ENCODE peak calls at places on chromosomes 11 and 22, in ten cellular contexts. One of them, this sample, is unnamed.

GRCh38 chr22:46979506-46979905 is 217.1 kb downstream of the TBC1D22A start:
- DNase-seq in K562: no peak
- DNase-seq in esophagus muscularis mucosa: no peak
- DNase-seq in SK-N-SH: no peak
- DNase-seq in tibial nerve: no peak
- DNase-seq in stomach: no peak
- DNase-seq in A549: no peak
- DNase-seq in ovary: no peak
- DNase-seq in transverse colon: no peak
- DNase-seq in GM12878: no peak
- DNase-seq in this sample: peak

GRCh38 chr11:28767574-28767973 is 659.4 kb downstream of the METTL15 start:
- DNase-seq in A549: peak
- DNase-seq in transverse colon: no peak
- DNase-seq in K562: no peak
- DNase-seq in ovary: no peak
- DNase-seq in esophagus muscularis mucosa: no peak
- DNase-seq in SK-N-SH: no peak
- DNase-seq in GM12878: no peak
- DNase-seq in tibial nerve: no peak
- DNase-seq in stomach: no peak
- DNase-seq in this sample: no peak

GRCh38 chr11:125167954-125168821 is 3.6 kb downstream of the PKNOX2 start:
- DNase-seq in stomach: peak
- DNase-seq in transverse colon: no peak
- DNase-seq in GM12878: no peak
- DNase-seq in A549: no peak
- DNase-seq in ovary: no peak
- DNase-seq in K562: no peak
- DNase-seq in esophagus muscularis mucosa: no peak
- DNase-seq in SK-N-SH: no peak
- DNase-seq in tibial nerve: no peak
- DNase-seq in this sample: no peak

GRCh38 chr11:63362196-63362829 is 7.3 kb upstream of the SLC22A9 start:
- DNase-seq in GM12878: no peak
- DNase-seq in tibial nerve: no peak
- DNase-seq in SK-N-SH: no peak
- DNase-seq in transverse colon: no peak
- DNase-seq in ovary: no peak
- DNase-seq in esophagus muscularis mucosa: no peak
- DNase-seq in K562: no peak
- DNase-seq in A549: no peak
- DNase-seq in stomach: no peak
- DNase-seq in this sample: no peak

GRCh38 chr11:61549662-61550568 is 31.0 kb downstream of the SYT7 start:
- DNase-seq in K562: no peak
- DNase-seq in esophagus muscularis mucosa: no peak
- DNase-seq in GM12878: no peak
- DNase-seq in stomach: no peak
- DNase-seq in ovary: no peak
- DNase-seq in SK-N-SH: no peak
- DNase-seq in tibial nerve: no peak
- DNase-seq in A549: no peak
- DNase-seq in transverse colon: no peak
- DNase-seq in this sample: no peak

GRCh38 chr11:27963370-27963769 is 144.6 kb downstream of the KIF18A start:
- DNase-seq in A549: no peak
- DNase-seq in GM12878: no peak
- DNase-seq in stomach: no peak
- DNase-seq in transverse colon: no peak
- DNase-seq in K562: no peak
- DNase-seq in esophagus muscularis mucosa: no peak
- DNase-seq in SK-N-SH: no peak
- DNase-seq in tibial nerve: no peak
- DNase-seq in ovary: no peak
- DNase-seq in this sample: no peak

GRCh38 chr11:848988-849824 is 6.6 kb downstream of the TSPAN4 start:
- DNase-seq in A549: no peak
- DNase-seq in esophagus muscularis mucosa: no peak
- DNase-seq in stomach: no peak
- DNase-seq in ovary: peak
- DNase-seq in tibial nerve: no peak
- DNase-seq in K562: no peak
- DNase-seq in SK-N-SH: peak
- DNase-seq in transverse colon: no peak
- DNase-seq in GM12878: no peak
- DNase-seq in this sample: no peak

GRCh38 chr11:72223615-72224586 is 666 bp upstream of the INPPL1 start:
- DNase-seq in esophagus muscularis mucosa: no peak
- DNase-seq in ovary: peak
- DNase-seq in transverse colon: peak
- DNase-seq in tibial nerve: peak
- DNase-seq in SK-N-SH: peak
- DNase-seq in GM12878: no peak
- DNase-seq in A549: peak
- DNase-seq in K562: peak
- DNase-seq in stomach: peak
- DNase-seq in this sample: peak

GRCh38 chr11:122746050-122746478 is 90.5 kb downstream of the UBASH3B start:
- DNase-seq in tibial nerve: no peak
- DNase-seq in GM12878: peak
- DNase-seq in stomach: no peak
- DNase-seq in esophagus muscularis mucosa: no peak
- DNase-seq in transverse colon: peak
- DNase-seq in A549: no peak
- DNase-seq in ovary: no peak
- DNase-seq in SK-N-SH: no peak
- DNase-seq in K562: no peak
- DNase-seq in this sample: no peak

GRCh38 chr11:47395225-47396048 is 13.0 kb upstream of the SLC39A13 start:
- DNase-seq in transverse colon: no peak
- DNase-seq in A549: no peak
- DNase-seq in esophagus muscularis mucosa: no peak
- DNase-seq in SK-N-SH: no peak
- DNase-seq in tibial nerve: no peak
- DNase-seq in K562: no peak
- DNase-seq in ovary: peak
- DNase-seq in stomach: no peak
- DNase-seq in GM12878: no peak
- DNase-seq in this sample: no peak

GRCh38 chr11:17263803-17264202 is 12.7 kb upstream of the NUCB2 start:
- DNase-seq in transverse colon: no peak
- DNase-seq in tibial nerve: no peak
- DNase-seq in K562: no peak
- DNase-seq in esophagus muscularis mucosa: no peak
- DNase-seq in A549: no peak
- DNase-seq in GM12878: no peak
- DNase-seq in ovary: no peak
- DNase-seq in SK-N-SH: no peak
- DNase-seq in stomach: no peak
- DNase-seq in this sample: no peak

GRCh38 chr11:100576044-100577021 is 110.8 kb upstream of the ARHGAP42 start:
- DNase-seq in A549: peak
- DNase-seq in esophagus muscularis mucosa: no peak
- DNase-seq in GM12878: peak
- DNase-seq in SK-N-SH: peak
- DNase-seq in K562: peak
- DNase-seq in tibial nerve: peak
- DNase-seq in ovary: no peak
- DNase-seq in transverse colon: no peak
- DNase-seq in stomach: no peak
- DNase-seq in this sample: no peak

GRCh38 chr11:111452146-111452545 is 60.0 kb downstream of the BTG4 start:
- DNase-seq in transverse colon: no peak
- DNase-seq in SK-N-SH: peak
- DNase-seq in GM12878: no peak
- DNase-seq in A549: no peak
- DNase-seq in K562: no peak
- DNase-seq in esophagus muscularis mucosa: no peak
- DNase-seq in ovary: no peak
- DNase-seq in stomach: no peak
- DNase-seq in tibial nerve: no peak
- DNase-seq in this sample: no peak

GRCh38 chr11:48020092-48020755 is 39.9 kb downstream of the PTPRJ start:
- DNase-seq in stomach: peak
- DNase-seq in ovary: no peak
- DNase-seq in transverse colon: peak
- DNase-seq in tibial nerve: no peak
- DNase-seq in A549: no peak
- DNase-seq in K562: no peak
- DNase-seq in SK-N-SH: no peak
- DNase-seq in esophagus muscularis mucosa: no peak
- DNase-seq in GM12878: peak
- DNase-seq in this sample: no peak

GRCh38 chr11:95089620-95090542 is at the start of gene ENDOD1:
- DNase-seq in stomach: peak
- DNase-seq in K562: peak
- DNase-seq in tibial nerve: peak
- DNase-seq in transverse colon: peak
- DNase-seq in A549: peak
- DNase-seq in GM12878: no peak
- DNase-seq in ovary: peak
- DNase-seq in esophagus muscularis mucosa: peak
- DNase-seq in SK-N-SH: peak
- DNase-seq in this sample: peak

GRCh38 chr11:6618117-6619020 is 853 bp downstream of the TPP1 start:
- DNase-seq in A549: no peak
- DNase-seq in tibial nerve: peak
- DNase-seq in esophagus muscularis mucosa: no peak
- DNase-seq in SK-N-SH: no peak
- DNase-seq in K562: peak
- DNase-seq in stomach: peak
- DNase-seq in transverse colon: peak
- DNase-seq in GM12878: no peak
- DNase-seq in ovary: peak
- DNase-seq in this sample: peak

GRCh38 chr22:32880061-32880460 is 78.6 kb downstream of the TIMP3 start:
- DNase-seq in A549: no peak
- DNase-seq in SK-N-SH: no peak
- DNase-seq in tibial nerve: no peak
- DNase-seq in GM12878: no peak
- DNase-seq in transverse colon: no peak
- DNase-seq in esophagus muscularis mucosa: no peak
- DNase-seq in ovary: no peak
- DNase-seq in K562: no peak
- DNase-seq in stomach: no peak
- DNase-seq in this sample: no peak
- TF ChIP-seq EP300 in A549: no peak
- TF ChIP-seq EP300 in SK-N-SH: no peak
- TF ChIP-seq EP300 in tibial nerve: no peak
- TF ChIP-seq EP300 in GM12878: no peak
- TF ChIP-seq EP300 in transverse colon: no peak
- TF ChIP-seq EP300 in esophagus muscularis mucosa: no peak
- TF ChIP-seq EP300 in ovary: no peak
- TF ChIP-seq EP300 in K562: no peak
- TF ChIP-seq EP300 in stomach: no peak
- TF ChIP-seq EP300 in this sample: no peak

DNA sequence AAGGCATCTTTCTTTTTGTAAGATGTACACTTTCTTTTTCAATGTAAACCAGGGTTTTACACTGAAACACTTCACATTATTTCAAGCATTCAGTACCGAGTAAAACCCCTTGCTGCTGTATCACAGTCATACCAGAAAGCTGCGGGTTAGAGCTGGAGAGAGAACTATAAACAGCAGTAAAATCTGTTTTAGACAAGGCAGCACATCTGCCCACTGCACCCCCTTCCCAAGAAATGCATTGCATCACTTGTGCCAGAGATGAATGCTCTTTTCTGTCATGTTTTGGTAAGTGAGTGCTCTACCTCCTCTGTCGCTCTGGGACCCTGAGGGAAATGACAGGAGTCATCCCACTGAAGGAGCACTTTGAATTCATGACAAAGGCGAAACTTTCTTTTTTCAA is 107.3 kb downstream of the MAML2 start:
- DNase-seq in esophagus muscularis mucosa: no peak
- DNase-seq in transverse colon: no peak
- DNase-seq in A549: no peak
- DNase-seq in ovary: no peak
- DNase-seq in SK-N-SH: no peak
- DNase-seq in stomach: no peak
- DNase-seq in tibial nerve: no peak
- DNase-seq in K562: no peak
- DNase-seq in GM12878: no peak
- DNase-seq in this sample: no peak
- H3K27ac ChIP-seq in esophagus muscularis mucosa: peak
- H3K27ac ChIP-seq in transverse colon: peak
- H3K27ac ChIP-seq in A549: no peak
- H3K27ac ChIP-seq in ovary: no peak
- H3K27ac ChIP-seq in SK-N-SH: peak
- H3K27ac ChIP-seq in stomach: no peak
- H3K27ac ChIP-seq in tibial nerve: peak
- H3K27ac ChIP-seq in K562: no peak
- H3K27ac ChIP-seq in GM12878: peak
- H3K27ac ChIP-seq in this sample: peak

DNA sequence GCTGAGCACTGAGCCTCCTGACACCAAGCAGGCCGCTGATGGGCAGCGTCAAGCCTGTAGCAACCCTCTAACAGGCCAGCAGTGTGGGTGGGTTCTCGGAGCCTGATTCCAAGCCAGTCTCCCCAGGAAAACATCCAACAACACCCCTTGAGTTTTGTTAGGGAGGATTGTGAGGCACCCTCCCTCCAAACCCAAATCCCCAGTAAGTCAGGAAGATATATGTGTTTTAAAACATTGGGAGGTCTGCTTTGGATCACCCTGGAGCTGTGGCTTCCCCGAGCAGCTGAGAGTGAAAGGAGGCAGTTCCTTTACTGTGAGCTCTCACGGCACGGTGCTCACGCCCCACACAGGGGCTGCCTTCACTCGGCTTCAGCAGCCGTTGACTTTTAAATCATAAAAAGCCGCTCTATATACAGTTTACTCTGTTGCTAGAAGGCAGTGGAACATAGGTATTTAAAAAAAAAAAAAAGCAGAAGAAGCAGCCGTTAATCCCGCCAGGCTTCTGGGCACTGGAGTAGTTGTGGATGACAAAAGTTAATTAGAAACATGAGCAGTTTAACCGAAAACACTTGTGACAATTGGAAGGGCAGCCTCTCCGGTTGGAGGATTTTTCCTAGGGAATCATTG is 218.6 kb downstream of the NAV2 start:
- DNase-seq in transverse colon: no peak
- DNase-seq in stomach: no peak
- DNase-seq in tibial nerve: no peak
- DNase-seq in A549: no peak
- DNase-seq in K562: no peak
- DNase-seq in SK-N-SH: peak
- DNase-seq in GM12878: no peak
- DNase-seq in ovary: peak
- DNase-seq in esophagus muscularis mucosa: no peak
- DNase-seq in this sample: peak
- TF ChIP-seq CTCF in transverse colon: no peak
- TF ChIP-seq CTCF in stomach: no peak
- TF ChIP-seq CTCF in tibial nerve: no peak
- TF ChIP-seq CTCF in A549: no peak
- TF ChIP-seq CTCF in K562: no peak
- TF ChIP-seq CTCF in SK-N-SH: no peak
- TF ChIP-seq CTCF in GM12878: no peak
- TF ChIP-seq CTCF in ovary: no peak
- TF ChIP-seq CTCF in esophagus muscularis mucosa: no peak
- TF ChIP-seq CTCF in this sample: no peak

GRCh38 chr22:49289822-49290221 is 537.9 kb downstream of the BRD1 start:
- DNase-seq in ovary: no peak
- DNase-seq in SK-N-SH: no peak
- DNase-seq in tibial nerve: no peak
- DNase-seq in esophagus muscularis mucosa: no peak
- DNase-seq in A549: no peak
- DNase-seq in K562: no peak
- DNase-seq in transverse colon: no peak
- DNase-seq in GM12878: no peak
- DNase-seq in stomach: no peak
- DNase-seq in this sample: no peak
- TF ChIP-seq EP300 in ovary: no peak
- TF ChIP-seq EP300 in SK-N-SH: no peak
- TF ChIP-seq EP300 in tibial nerve: no peak
- TF ChIP-seq EP300 in esophagus muscularis mucosa: no peak
- TF ChIP-seq EP300 in A549: no peak
- TF ChIP-seq EP300 in K562: no peak
- TF ChIP-seq EP300 in transverse colon: no peak
- TF ChIP-seq EP300 in GM12878: no peak
- TF ChIP-seq EP300 in stomach: no peak
- TF ChIP-seq EP300 in this sample: no peak